ENCODE peak calls at places on chromosomes 3 and 15, in five cellular contexts. A is gastrocnemius medialis; G is CD8-positive, alpha-beta T cell; Q is adrenal gland; X is fibroblast of lung. M is an unnamed sample. For H3K4me1 and H3K36me3, the result is how much of the 10 kb centered on the place peaks cover.

GRCh38 chr3:181431743-181432142 is 280.0 kb upstream of the SOX2 start:
- DNase-seq in A (no peak), G (no peak), Q (no peak), X (peak), M (no peak)

GRCh38 chr3:149011676-149012075 is 20.3 kb downstream of the GYG1 start:
- DNase-seq in A (no peak), G (no peak), Q (no peak), X (no peak), M (no peak)

GRCh38 chr15:77282333-77282732 is 137.6 kb downstream of the PEAK1 start:
- DNase-seq in A (peak), G (no peak), Q (peak), X (peak), M (no peak)

GRCh38 chr15:74502301-74502700 is 38.7 kb upstream of the ARID3B start:
- DNase-seq in A (no peak), G (no peak), Q (no peak), X (no peak), M (no peak)

GRCh38 chr3:118641608-118642007 is 393.0 kb downstream of the IGSF11 start:
- DNase-seq in A (no peak), G (no peak), Q (no peak), X (no peak), M (no peak)

GRCh38 chr15:97566957-97567356 is 393.5 kb upstream of the ARRDC4 start:
- DNase-seq in A (no peak), G (no peak), Q (no peak), X (no peak), M (peak)

GRCh38 chr15:74200394-74200793 is 2.2 kb downstream of the STRA6 start:
- DNase-seq in A (peak), G (no peak), Q (peak), X (peak), M (peak)

GRCh38 chr3:30664884-30665283 is 58.5 kb downstream of the TGFBR2 start:
- DNase-seq in A (no peak), G (no peak), Q (no peak), X (no peak), M (peak)

GRCh38 chr3:49132437-49133225 is at the start of gene LAMB2:
- DNase-seq in A (peak), G (no peak), Q (peak), X (peak), M (peak)

GRCh38 chr3:183253364-183253960 is 409 bp downstream of the B3GNT5 start:
- DNase-seq in A (peak), G (peak), Q (peak), X (peak), M (peak)

GRCh38 chr3:52058111-52058510 is 1.7 kb upstream of the DUSP7 start:
- DNase-seq in A (no peak), G (no peak), Q (no peak), X (no peak), M (no peak)

GRCh38 chr3:171640520-171641412 is 169.5 kb downstream of the PLD1 start:
- DNase-seq in A (no peak), G (no peak), Q (peak), X (peak), M (no peak)

GRCh38 chr15:62344806-62345539 is 179.9 kb upstream of the C2CD4B start:
- DNase-seq in A (no peak), G (peak), Q (peak), X (peak), M (peak)

GRCh38 chr3:173688216-173688842 is 290.8 kb downstream of the NLGN1 start:
- DNase-seq in A (no peak), G (no peak), Q (no peak), X (peak), M (no peak)

GRCh38 chr3:49411968-49412631 is at the start of the genes RHOA and TCTA:
- DNase-seq in A (peak), G (peak), Q (peak), X (peak), M (peak)

GRCh38 chr3:160577551-160578195 is 12.3 kb upstream of the KPNA4 start:
- DNase-seq in A (peak), G (no peak), Q (no peak), X (peak), M (peak)

GRCh38 chr3:195075941-195076875 is 194.8 kb downstream of the XXYLT1 start:
- DNase-seq in A (no peak), G (no peak), Q (no peak), X (no peak), M (no peak)

GRCh38 chr3:141940204-141940776 is 63.8 kb downstream of the ATP1B3 start:
- DNase-seq in A (no peak), G (no peak), Q (peak), X (peak), M (peak)

GRCh38 chr3:154015307-154015706 is 105.9 kb upstream of the ARHGEF26 start:
- DNase-seq in A (no peak), G (no peak), Q (no peak), X (no peak), M (no peak)

DNA sequence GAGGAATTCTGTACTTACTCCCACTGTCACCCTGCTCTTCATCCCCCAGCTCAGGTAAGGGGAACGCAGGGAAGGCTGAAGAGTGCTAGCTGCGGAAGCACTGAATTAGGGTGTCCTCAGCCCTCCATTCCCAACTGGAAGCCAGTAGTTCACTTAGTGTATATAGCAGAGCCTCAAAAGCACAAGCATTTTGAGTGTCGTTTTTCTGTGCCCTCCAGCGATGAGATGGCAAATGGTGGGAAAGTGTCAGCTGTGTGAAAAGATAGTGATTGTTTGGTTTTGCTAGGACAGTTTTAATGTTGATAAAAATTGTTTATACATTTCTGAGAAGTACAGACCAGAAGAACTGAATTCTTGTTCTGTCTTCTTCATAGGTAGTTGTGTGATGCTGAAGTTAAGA is 10.8 kb downstream of the MRPS22 start:
- DNase-seq in A (no peak), G (no peak), Q (no peak), X (no peak), M (no peak)
- H3K27ac ChIP-seq in A (no peak), G (no peak), Q (no peak), X (no peak), M (no peak)

GRCh38 chr3:185187391-185187790 is 34.5 kb upstream of the C3orf70 start:
- DNase-seq in A (no peak), G (no peak), Q (no peak), X (no peak), M (no peak)
- H3K4me1 ChIP-seq in A (under half), G (under half), Q (under half), X (under half), M (under half)

GRCh38 chr3:15782429-15782828 is 15.3 kb downstream of the ANKRD28 start:
- DNase-seq in A (no peak), G (no peak), Q (no peak), X (no peak), M (no peak)
- H3K36me3 ChIP-seq in A (under half), G (under half), Q (under half), X (under half), M (under half)

GRCh38 chr3:184568591-184568917 is 7.0 kb downstream of the EPHB3 start:
- DNase-seq in A (no peak), G (no peak), Q (no peak), X (no peak), M (no peak)

GRCh38 chr3:184570501-184570900 is 8.9 kb downstream of the EPHB3 start:
- DNase-seq in A (no peak), G (no peak), Q (no peak), X (no peak), M (no peak)

GRCh38 chr3:184568918-184569829 is 7.6 kb downstream of the EPHB3 start:
- DNase-seq in A (peak), G (no peak), Q (peak), X (peak), M (peak)

GRCh38 chr3:184571750-184572377 is 10.3 kb downstream of the EPHB3 start:
- DNase-seq in A (no peak), G (no peak), Q (peak), X (no peak), M (no peak)

DNA sequence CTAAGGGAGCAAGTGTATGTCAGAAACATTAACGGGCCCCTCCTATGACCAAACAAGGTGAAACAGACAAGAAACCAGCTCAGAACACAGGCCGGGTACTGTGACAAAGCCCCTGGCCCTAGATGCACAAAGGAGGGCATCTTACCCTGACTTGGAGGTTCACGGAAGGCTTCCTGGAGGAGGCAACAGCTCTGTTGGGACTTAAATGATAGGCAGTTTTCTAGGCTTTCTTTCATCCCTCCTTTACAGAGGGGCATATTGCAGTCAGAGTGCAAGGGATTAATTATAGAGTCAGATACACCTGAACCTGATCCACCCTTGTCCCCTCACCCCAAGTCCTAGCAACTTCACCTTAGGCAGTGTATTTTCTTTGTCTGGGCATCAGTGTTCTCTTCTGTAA is 8.4 kb downstream of the EPHB3 start:
- DNase-seq in A (no peak), G (no peak), Q (no peak), X (no peak), M (no peak)
- H3K27ac ChIP-seq in A (no peak), G (no peak), Q (no peak), X (no peak), M (no peak)

GRCh38 chr3:14841836-14842235 is 23.1 kb downstream of the FGD5 start:
- DNase-seq in A (peak), G (no peak), Q (no peak), X (no peak), M (no peak)

GRCh38 chr3:14837188-14837587 is 18.4 kb downstream of the FGD5 start:
- DNase-seq in A (no peak), G (no peak), Q (no peak), X (no peak), M (no peak)

GRCh38 chr3:14842277-14842676 is 23.5 kb downstream of the FGD5 start:
- DNase-seq in A (no peak), G (no peak), Q (no peak), X (no peak), M (no peak)

GRCh38 chr3:14837864-14838263 is 19.1 kb downstream of the FGD5 start:
- DNase-seq in A (no peak), G (no peak), Q (no peak), X (no peak), M (no peak)

GRCh38 chr3:14839236-14839635 is 20.5 kb downstream of the FGD5 start:
- DNase-seq in A (no peak), G (no peak), Q (no peak), X (no peak), M (peak)
- H3K4me1 ChIP-seq in A (under half), G (under half), Q (under half), X (under half), M (under half)

GRCh38 chr3:46998852-46999515 is 19.5 kb downstream of the NBEAL2 start:
- DNase-seq in A (no peak), G (no peak), Q (no peak), X (no peak), M (no peak)

GRCh38 chr3:47001731-47002489 is 22.4 kb downstream of the NBEAL2 start:
- DNase-seq in A (no peak), G (no peak), Q (no peak), X (no peak), M (no peak)

GRCh38 chr3:46999516-47000197 is 20.2 kb downstream of the NBEAL2 start:
- DNase-seq in A (no peak), G (no peak), Q (no peak), X (no peak), M (no peak)

GRCh38 chr3:47000922-47001730 is 21.7 kb downstream of the NBEAL2 start:
- DNase-seq in A (no peak), G (no peak), Q (no peak), X (no peak), M (no peak)

GRCh38 chr3:47000198-47000815 is 20.8 kb downstream of the NBEAL2 start:
- DNase-seq in A (no peak), G (no peak), Q (peak), X (no peak), M (no peak)
- H3K36me3 ChIP-seq in A (under half), G (under half), Q (under half), X (under half), M (under half)

DNA sequence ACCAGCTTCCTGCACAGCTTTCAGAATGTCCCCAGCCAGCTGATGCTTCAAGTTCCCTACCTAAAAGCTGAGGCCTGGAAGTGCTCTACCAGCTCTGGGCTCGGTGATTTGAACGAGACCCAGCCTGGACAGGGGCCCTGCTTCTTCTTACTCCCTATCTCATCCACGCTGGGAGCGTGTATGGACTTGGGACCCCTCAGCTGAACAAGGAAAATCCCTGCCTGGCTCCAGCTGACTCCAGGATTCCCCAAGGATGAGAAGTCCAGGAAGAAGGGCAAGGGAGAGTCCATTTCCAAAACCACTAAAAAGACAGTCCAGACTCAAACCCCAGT is 589 bp downstream of the MYL3 start:
- DNase-seq in A (no peak), G (no peak), Q (no peak), X (no peak), M (no peak)
- H3K27ac ChIP-seq in A (peak), G (no peak), Q (no peak), X (no peak), M (no peak)

DNA sequence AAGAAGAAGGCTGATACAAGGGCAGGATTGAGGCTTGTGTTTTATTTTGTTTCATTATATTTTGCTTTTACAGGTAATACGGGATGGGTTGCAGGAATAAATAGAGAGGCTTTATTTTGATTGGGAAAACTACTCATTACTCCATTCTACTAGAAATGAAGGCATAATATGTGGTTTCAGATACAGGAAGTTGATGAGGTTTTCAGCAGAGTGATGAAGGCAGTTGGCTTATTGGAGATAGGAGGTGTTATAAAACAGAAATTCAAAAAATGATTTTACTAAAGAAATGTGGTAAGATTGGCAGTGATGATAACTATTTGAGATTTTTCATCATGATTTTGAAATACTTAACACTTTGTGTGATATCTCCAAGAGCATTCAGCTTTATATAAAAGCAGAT is 1445.8 kb upstream of the CADM2 start:
- DNase-seq in A (no peak), G (no peak), Q (no peak), X (no peak), M (no peak)
- H3K4me1 ChIP-seq in A (under half), G (under half), Q (under half), X (under half), M (under half)

M was measured in A673.